ENCODE peak calls at places on chromosomes 5 and 9, in seven cellular contexts. W is AG10803, S is H54, I is iPS DF 6.9, X is astrocyte of the cerebellum, V is AML-193, Y is ACHN. E is an unnamed sample.

GRCh38 chr9:21750021-21750735 is 52.3 kb upstream of the MTAP start:
- DNase-seq in V (no peak), Y (no peak), W (peak), I (no peak), X (peak), S (no peak), E (no peak)

GRCh38 chr5:125575561-125576504 is 829.4 kb upstream of the ZNF608 start:
- DNase-seq in I (peak), S (no peak), Y (no peak), X (no peak), W (no peak), V (no peak), E (peak)

GRCh38 chr9:115138151-115138550 is 20.2 kb upstream of the TNC start:
- DNase-seq in V (no peak), X (no peak), W (peak), I (no peak), S (no peak), Y (no peak), E (no peak)

GRCh38 chr5:18394154-18394804 is 760.0 kb downstream of the TAF11L14 start:
- DNase-seq in I (peak), X (peak), W (peak), V (peak), Y (peak), S (peak), E (peak)

GRCh38 chr5:139246394-139246793 is 47.1 kb upstream of the MATR3 start:
- DNase-seq in V (peak), I (no peak), W (peak), X (no peak), Y (peak), S (peak), E (peak)

GRCh38 chr9:120109242-120109641 is 470.7 kb downstream of the CDK5RAP2 start:
- DNase-seq in Y (peak), S (peak), I (peak), V (no peak), W (peak), X (no peak), E (peak)

GRCh38 chr5:36908544-36909260 is 32.1 kb downstream of the NIPBL start:
- DNase-seq in S (no peak), I (no peak), W (no peak), Y (no peak), V (no peak), X (no peak), E (no peak)

GRCh38 chr5:180601591-180602480 is 10.5 kb upstream of the SCGB3A1 start:
- DNase-seq in X (no peak), S (no peak), I (no peak), Y (no peak), V (no peak), W (no peak), E (no peak)

GRCh38 chr5:116529615-116530014 is 45.0 kb downstream of the SEMA6A start:
- DNase-seq in S (no peak), X (no peak), Y (peak), I (no peak), V (no peak), W (no peak), E (peak)

GRCh38 chr5:56838409-56839039 is 23.2 kb downstream of the MAP3K1 start:
- DNase-seq in V (peak), I (no peak), Y (peak), W (peak), X (no peak), S (no peak), E (peak)

GRCh38 chr5:161094411-161094810 is 242.4 kb upstream of the ATP10B start:
- DNase-seq in V (no peak), W (peak), S (no peak), X (peak), I (no peak), Y (no peak), E (no peak)